ENCODE peak calls at places on chromosomes 13 and 19, in five cellular contexts. One of them, this sample, is unnamed.

GRCh38 chr19:46898731-46899130 is 37.9 kb downstream of the ARHGAP35 start:
- DNase-seq in neural progenitor cell: no peak
- DNase-seq in stimulated activated CD4-positive, alpha-beta T cell treated with anti-CD3 and anti-CD28 coated beads, Interleukin-1b, Interleukin-23, amount 100 ng/mL, for 4 hours: no peak
- DNase-seq in central memory CD8-positive, alpha-beta T cell: no peak
- DNase-seq in activated CD4-positive, alpha-beta T cell treated with anti-CD3 and anti-CD28 coated beads, Interleukin-2, amount 50 U/mL, for 48 hours: no peak
- DNase-seq in this sample: no peak

GRCh38 chr13:42740753-42741152 is 40.6 kb upstream of the FAM216B start:
- DNase-seq in neural progenitor cell: no peak
- DNase-seq in stimulated activated CD4-positive, alpha-beta T cell treated with anti-CD3 and anti-CD28 coated beads, Interleukin-1b, Interleukin-23, amount 100 ng/mL, for 4 hours: no peak
- DNase-seq in central memory CD8-positive, alpha-beta T cell: no peak
- DNase-seq in activated CD4-positive, alpha-beta T cell treated with anti-CD3 and anti-CD28 coated beads, Interleukin-2, amount 50 U/mL, for 48 hours: no peak
- DNase-seq in this sample: no peak

GRCh38 chr19:46502891-46503290 is 7.2 kb upstream of the PNMA8B start:
- DNase-seq in neural progenitor cell: no peak
- DNase-seq in stimulated activated CD4-positive, alpha-beta T cell treated with anti-CD3 and anti-CD28 coated beads, Interleukin-1b, Interleukin-23, amount 100 ng/mL, for 4 hours: no peak
- DNase-seq in central memory CD8-positive, alpha-beta T cell: no peak
- DNase-seq in activated CD4-positive, alpha-beta T cell treated with anti-CD3 and anti-CD28 coated beads, Interleukin-2, amount 50 U/mL, for 48 hours: no peak
- DNase-seq in this sample: no peak

GRCh38 chr19:18421371-18421959 is 2.3 kb downstream of the SSBP4 start:
- DNase-seq in neural progenitor cell: no peak
- DNase-seq in stimulated activated CD4-positive, alpha-beta T cell treated with anti-CD3 and anti-CD28 coated beads, Interleukin-1b, Interleukin-23, amount 100 ng/mL, for 4 hours: no peak
- DNase-seq in central memory CD8-positive, alpha-beta T cell: no peak
- DNase-seq in activated CD4-positive, alpha-beta T cell treated with anti-CD3 and anti-CD28 coated beads, Interleukin-2, amount 50 U/mL, for 48 hours: no peak
- DNase-seq in this sample: no peak

GRCh38 chr19:6801397-6802086 is 29.0 kb downstream of the VAV1 start:
- DNase-seq in neural progenitor cell: no peak
- DNase-seq in stimulated activated CD4-positive, alpha-beta T cell treated with anti-CD3 and anti-CD28 coated beads, Interleukin-1b, Interleukin-23, amount 100 ng/mL, for 4 hours: peak; percentile 78
- DNase-seq in central memory CD8-positive, alpha-beta T cell: peak; percentile 67
- DNase-seq in activated CD4-positive, alpha-beta T cell treated with anti-CD3 and anti-CD28 coated beads, Interleukin-2, amount 50 U/mL, for 48 hours: peak; percentile 85
- DNase-seq in this sample: peak; percentile 69

GRCh38 chr19:40223135-40223822 is 3.2 kb downstream of the CCNP start:
- DNase-seq in neural progenitor cell: peak; percentile 33
- DNase-seq in stimulated activated CD4-positive, alpha-beta T cell treated with anti-CD3 and anti-CD28 coated beads, Interleukin-1b, Interleukin-23, amount 100 ng/mL, for 4 hours: peak; percentile 19
- DNase-seq in central memory CD8-positive, alpha-beta T cell: no peak
- DNase-seq in activated CD4-positive, alpha-beta T cell treated with anti-CD3 and anti-CD28 coated beads, Interleukin-2, amount 50 U/mL, for 48 hours: no peak
- DNase-seq in this sample: no peak

GRCh38 chr13:30021611-30022010 is 171.2 kb upstream of the UBL3 start:
- DNase-seq in neural progenitor cell: no peak
- DNase-seq in stimulated activated CD4-positive, alpha-beta T cell treated with anti-CD3 and anti-CD28 coated beads, Interleukin-1b, Interleukin-23, amount 100 ng/mL, for 4 hours: no peak
- DNase-seq in central memory CD8-positive, alpha-beta T cell: no peak
- DNase-seq in activated CD4-positive, alpha-beta T cell treated with anti-CD3 and anti-CD28 coated beads, Interleukin-2, amount 50 U/mL, for 48 hours: no peak
- DNase-seq in this sample: no peak

GRCh38 chr19:11552666-11553372 is 6.2 kb downstream of the ELOF1 start:
- DNase-seq in neural progenitor cell: no peak
- DNase-seq in stimulated activated CD4-positive, alpha-beta T cell treated with anti-CD3 and anti-CD28 coated beads, Interleukin-1b, Interleukin-23, amount 100 ng/mL, for 4 hours: no peak
- DNase-seq in central memory CD8-positive, alpha-beta T cell: no peak
- DNase-seq in activated CD4-positive, alpha-beta T cell treated with anti-CD3 and anti-CD28 coated beads, Interleukin-2, amount 50 U/mL, for 48 hours: no peak
- DNase-seq in this sample: no peak

GRCh38 chr19:16355293-16356043 is 30.8 kb downstream of the KLF2 start:
- DNase-seq in neural progenitor cell: no peak
- DNase-seq in stimulated activated CD4-positive, alpha-beta T cell treated with anti-CD3 and anti-CD28 coated beads, Interleukin-1b, Interleukin-23, amount 100 ng/mL, for 4 hours: no peak
- DNase-seq in central memory CD8-positive, alpha-beta T cell: no peak
- DNase-seq in activated CD4-positive, alpha-beta T cell treated with anti-CD3 and anti-CD28 coated beads, Interleukin-2, amount 50 U/mL, for 48 hours: no peak
- DNase-seq in this sample: no peak

GRCh38 chr13:28754698-28755545 is 36.2 kb upstream of the SLC46A3 start:
- DNase-seq in neural progenitor cell: no peak
- DNase-seq in stimulated activated CD4-positive, alpha-beta T cell treated with anti-CD3 and anti-CD28 coated beads, Interleukin-1b, Interleukin-23, amount 100 ng/mL, for 4 hours: no peak
- DNase-seq in central memory CD8-positive, alpha-beta T cell: no peak
- DNase-seq in activated CD4-positive, alpha-beta T cell treated with anti-CD3 and anti-CD28 coated beads, Interleukin-2, amount 50 U/mL, for 48 hours: peak; percentile 3
- DNase-seq in this sample: no peak

GRCh38 chr19:55383789-55384575 is at the start of gene TMEM238:
- DNase-seq in neural progenitor cell: peak; percentile 88
- DNase-seq in stimulated activated CD4-positive, alpha-beta T cell treated with anti-CD3 and anti-CD28 coated beads, Interleukin-1b, Interleukin-23, amount 100 ng/mL, for 4 hours: peak; percentile 47
- DNase-seq in central memory CD8-positive, alpha-beta T cell: peak; percentile 21
- DNase-seq in activated CD4-positive, alpha-beta T cell treated with anti-CD3 and anti-CD28 coated beads, Interleukin-2, amount 50 U/mL, for 48 hours: peak; percentile 57
- DNase-seq in this sample: no peak

GRCh38 chr13:50085063-50085462 is 69.8 kb downstream of the KCNRG start:
- DNase-seq in neural progenitor cell: peak; percentile 59
- DNase-seq in stimulated activated CD4-positive, alpha-beta T cell treated with anti-CD3 and anti-CD28 coated beads, Interleukin-1b, Interleukin-23, amount 100 ng/mL, for 4 hours: no peak
- DNase-seq in central memory CD8-positive, alpha-beta T cell: no peak
- DNase-seq in activated CD4-positive, alpha-beta T cell treated with anti-CD3 and anti-CD28 coated beads, Interleukin-2, amount 50 U/mL, for 48 hours: no peak
- DNase-seq in this sample: no peak

GRCh38 chr13:26604784-26605183 is 47.3 kb downstream of the WASF3 start:
- DNase-seq in neural progenitor cell: no peak
- DNase-seq in stimulated activated CD4-positive, alpha-beta T cell treated with anti-CD3 and anti-CD28 coated beads, Interleukin-1b, Interleukin-23, amount 100 ng/mL, for 4 hours: no peak
- DNase-seq in central memory CD8-positive, alpha-beta T cell: no peak
- DNase-seq in activated CD4-positive, alpha-beta T cell treated with anti-CD3 and anti-CD28 coated beads, Interleukin-2, amount 50 U/mL, for 48 hours: no peak
- DNase-seq in this sample: no peak

GRCh38 chr13:76762731-76763130 is 123.5 kb downstream of the KCTD12 start:
- DNase-seq in neural progenitor cell: no peak
- DNase-seq in stimulated activated CD4-positive, alpha-beta T cell treated with anti-CD3 and anti-CD28 coated beads, Interleukin-1b, Interleukin-23, amount 100 ng/mL, for 4 hours: no peak
- DNase-seq in central memory CD8-positive, alpha-beta T cell: no peak
- DNase-seq in activated CD4-positive, alpha-beta T cell treated with anti-CD3 and anti-CD28 coated beads, Interleukin-2, amount 50 U/mL, for 48 hours: no peak
- DNase-seq in this sample: no peak

GRCh38 chr13:40485611-40486517 is 180.6 kb downstream of the FOXO1 start:
- DNase-seq in neural progenitor cell: peak; percentile 13
- DNase-seq in stimulated activated CD4-positive, alpha-beta T cell treated with anti-CD3 and anti-CD28 coated beads, Interleukin-1b, Interleukin-23, amount 100 ng/mL, for 4 hours: peak; percentile 37
- DNase-seq in central memory CD8-positive, alpha-beta T cell: peak; percentile 71
- DNase-seq in activated CD4-positive, alpha-beta T cell treated with anti-CD3 and anti-CD28 coated beads, Interleukin-2, amount 50 U/mL, for 48 hours: peak; percentile 60
- DNase-seq in this sample: peak; percentile 39

GRCh38 chr19:30881281-30881680 is 468.0 kb downstream of the TSHZ3 start:
- DNase-seq in neural progenitor cell: no peak
- DNase-seq in stimulated activated CD4-positive, alpha-beta T cell treated with anti-CD3 and anti-CD28 coated beads, Interleukin-1b, Interleukin-23, amount 100 ng/mL, for 4 hours: no peak
- DNase-seq in central memory CD8-positive, alpha-beta T cell: no peak
- DNase-seq in activated CD4-positive, alpha-beta T cell treated with anti-CD3 and anti-CD28 coated beads, Interleukin-2, amount 50 U/mL, for 48 hours: no peak
- DNase-seq in this sample: no peak

GRCh38 chr13:95784891-95785290 is 108.0 kb downstream of the DNAJC3 start:
- DNase-seq in neural progenitor cell: no peak
- DNase-seq in stimulated activated CD4-positive, alpha-beta T cell treated with anti-CD3 and anti-CD28 coated beads, Interleukin-1b, Interleukin-23, amount 100 ng/mL, for 4 hours: no peak
- DNase-seq in central memory CD8-positive, alpha-beta T cell: no peak
- DNase-seq in activated CD4-positive, alpha-beta T cell treated with anti-CD3 and anti-CD28 coated beads, Interleukin-2, amount 50 U/mL, for 48 hours: no peak
- DNase-seq in this sample: no peak

GRCh38 chr19:50432658-50433057 is at the start of gene MYBPC2:
- DNase-seq in neural progenitor cell: peak; percentile 51
- DNase-seq in stimulated activated CD4-positive, alpha-beta T cell treated with anti-CD3 and anti-CD28 coated beads, Interleukin-1b, Interleukin-23, amount 100 ng/mL, for 4 hours: no peak
- DNase-seq in central memory CD8-positive, alpha-beta T cell: no peak
- DNase-seq in activated CD4-positive, alpha-beta T cell treated with anti-CD3 and anti-CD28 coated beads, Interleukin-2, amount 50 U/mL, for 48 hours: no peak
- DNase-seq in this sample: no peak

GRCh38 chr13:75829874-75830273 is 193.7 kb downstream of the LMO7 start:
- DNase-seq in neural progenitor cell: no peak
- DNase-seq in stimulated activated CD4-positive, alpha-beta T cell treated with anti-CD3 and anti-CD28 coated beads, Interleukin-1b, Interleukin-23, amount 100 ng/mL, for 4 hours: no peak
- DNase-seq in central memory CD8-positive, alpha-beta T cell: no peak
- DNase-seq in activated CD4-positive, alpha-beta T cell treated with anti-CD3 and anti-CD28 coated beads, Interleukin-2, amount 50 U/mL, for 48 hours: no peak
- DNase-seq in this sample: no peak

GRCh38 chr13:37648604-37649003 is 50.0 kb upstream of the POSTN start:
- DNase-seq in neural progenitor cell: no peak
- DNase-seq in stimulated activated CD4-positive, alpha-beta T cell treated with anti-CD3 and anti-CD28 coated beads, Interleukin-1b, Interleukin-23, amount 100 ng/mL, for 4 hours: no peak
- DNase-seq in central memory CD8-positive, alpha-beta T cell: no peak
- DNase-seq in activated CD4-positive, alpha-beta T cell treated with anti-CD3 and anti-CD28 coated beads, Interleukin-2, amount 50 U/mL, for 48 hours: no peak
- DNase-seq in this sample: no peak

GRCh38 chr13:52136763-52137162 is 7.9 kb upstream of the NEK5 start:
- DNase-seq in neural progenitor cell: no peak
- DNase-seq in stimulated activated CD4-positive, alpha-beta T cell treated with anti-CD3 and anti-CD28 coated beads, Interleukin-1b, Interleukin-23, amount 100 ng/mL, for 4 hours: no peak
- DNase-seq in central memory CD8-positive, alpha-beta T cell: no peak
- DNase-seq in activated CD4-positive, alpha-beta T cell treated with anti-CD3 and anti-CD28 coated beads, Interleukin-2, amount 50 U/mL, for 48 hours: no peak
- DNase-seq in this sample: no peak

GRCh38 chr13:47826481-47826880 is 174.6 kb downstream of the SUCLA2 start:
- DNase-seq in neural progenitor cell: no peak
- DNase-seq in stimulated activated CD4-positive, alpha-beta T cell treated with anti-CD3 and anti-CD28 coated beads, Interleukin-1b, Interleukin-23, amount 100 ng/mL, for 4 hours: no peak
- DNase-seq in central memory CD8-positive, alpha-beta T cell: no peak
- DNase-seq in activated CD4-positive, alpha-beta T cell treated with anti-CD3 and anti-CD28 coated beads, Interleukin-2, amount 50 U/mL, for 48 hours: no peak
- DNase-seq in this sample: no peak

GRCh38 chr19:43470288-43470687 is 4.9 kb upstream of the LYPD3 start:
- DNase-seq in neural progenitor cell: no peak
- DNase-seq in stimulated activated CD4-positive, alpha-beta T cell treated with anti-CD3 and anti-CD28 coated beads, Interleukin-1b, Interleukin-23, amount 100 ng/mL, for 4 hours: no peak
- DNase-seq in central memory CD8-positive, alpha-beta T cell: no peak
- DNase-seq in activated CD4-positive, alpha-beta T cell treated with anti-CD3 and anti-CD28 coated beads, Interleukin-2, amount 50 U/mL, for 48 hours: peak; percentile 16
- DNase-seq in this sample: no peak

GRCh38 chr13:76936736-76937135 is 11.6 kb upstream of the ACOD1 start:
- DNase-seq in neural progenitor cell: no peak
- DNase-seq in stimulated activated CD4-positive, alpha-beta T cell treated with anti-CD3 and anti-CD28 coated beads, Interleukin-1b, Interleukin-23, amount 100 ng/mL, for 4 hours: no peak
- DNase-seq in central memory CD8-positive, alpha-beta T cell: no peak
- DNase-seq in activated CD4-positive, alpha-beta T cell treated with anti-CD3 and anti-CD28 coated beads, Interleukin-2, amount 50 U/mL, for 48 hours: no peak
- DNase-seq in this sample: no peak

GRCh38 chr13:44193731-44194130 is 179.9 kb upstream of the SERP2 start:
- DNase-seq in neural progenitor cell: no peak
- DNase-seq in stimulated activated CD4-positive, alpha-beta T cell treated with anti-CD3 and anti-CD28 coated beads, Interleukin-1b, Interleukin-23, amount 100 ng/mL, for 4 hours: no peak
- DNase-seq in central memory CD8-positive, alpha-beta T cell: no peak
- DNase-seq in activated CD4-positive, alpha-beta T cell treated with anti-CD3 and anti-CD28 coated beads, Interleukin-2, amount 50 U/mL, for 48 hours: no peak
- DNase-seq in this sample: no peak

GRCh38 chr13:45119469-45119989 is 781 bp upstream of the GTF2F2 start:
- DNase-seq in neural progenitor cell: peak; percentile 18
- DNase-seq in stimulated activated CD4-positive, alpha-beta T cell treated with anti-CD3 and anti-CD28 coated beads, Interleukin-1b, Interleukin-23, amount 100 ng/mL, for 4 hours: peak; percentile 17
- DNase-seq in central memory CD8-positive, alpha-beta T cell: peak; percentile 68
- DNase-seq in activated CD4-positive, alpha-beta T cell treated with anti-CD3 and anti-CD28 coated beads, Interleukin-2, amount 50 U/mL, for 48 hours: peak; percentile 50
- DNase-seq in this sample: peak; percentile 33

GRCh38 chr13:83943530-83944279 is 61.4 kb upstream of the SLITRK1 start:
- DNase-seq in neural progenitor cell: peak; percentile 51
- DNase-seq in stimulated activated CD4-positive, alpha-beta T cell treated with anti-CD3 and anti-CD28 coated beads, Interleukin-1b, Interleukin-23, amount 100 ng/mL, for 4 hours: no peak
- DNase-seq in central memory CD8-positive, alpha-beta T cell: no peak
- DNase-seq in activated CD4-positive, alpha-beta T cell treated with anti-CD3 and anti-CD28 coated beads, Interleukin-2, amount 50 U/mL, for 48 hours: no peak
- DNase-seq in this sample: no peak

GRCh38 chr19:50331187-50332013 is 2.2 kb upstream of the KCNC3 start:
- DNase-seq in neural progenitor cell: peak; percentile 64
- DNase-seq in stimulated activated CD4-positive, alpha-beta T cell treated with anti-CD3 and anti-CD28 coated beads, Interleukin-1b, Interleukin-23, amount 100 ng/mL, for 4 hours: no peak
- DNase-seq in central memory CD8-positive, alpha-beta T cell: no peak
- DNase-seq in activated CD4-positive, alpha-beta T cell treated with anti-CD3 and anti-CD28 coated beads, Interleukin-2, amount 50 U/mL, for 48 hours: no peak
- DNase-seq in this sample: no peak

This sample was measured in stimulated activated CD8-positive, alpha-beta memory T cell treated with anti-CD3 and anti-CD28 coated beads, Interleukin-12 subunit alpha, Interleukin-12 subunit beta, amount 100 ng/mL, for 1 hour.